ENCODE peak calls at places on chromosome 22, in eight cellular contexts. X, Z, S, O, E, I, Y and A are unnamed samples.

GRCh38 chr22:28822930-28823481 is 22.6 kb upstream of the XBP1 start:
- DNase-seq in X (no peak), Z (no peak), S (no peak), O (peak; percentile 64), E (no peak), I (no peak), Y (no peak), A (no peak)

GRCh38 chr22:23219787-23220484 is 39.6 kb downstream of the BCR start:
- DNase-seq in X (peak; percentile 89), Z (no peak), S (no peak), O (no peak), E (no peak), I (no peak), Y (peak; percentile 61), A (no peak)

GRCh38 chr22:35043251-35043931 is 22.6 kb upstream of the ISX start:
- DNase-seq in X (no peak), Z (no peak), S (no peak), O (no peak), E (no peak), I (no peak), Y (no peak), A (no peak)

GRCh38 chr22:30481711-30482110 is 9.9 kb upstream of the SEC14L3 start:
- DNase-seq in X (no peak), Z (no peak), S (no peak), O (no peak), E (no peak), I (no peak), Y (peak; percentile 8), A (no peak)

GRCh38 chr22:32695451-32695891 is 106.0 kb upstream of the TIMP3 start:
- DNase-seq in X (no peak), Z (no peak), S (no peak), O (no peak), E (peak; percentile 21), I (no peak), Y (peak; percentile 95), A (no peak)

GRCh38 chr22:20128902-20129746 is 2.5 kb upstream of the ZDHHC8 start:
- DNase-seq in X (no peak), Z (no peak), S (no peak), O (peak; percentile 38), E (no peak), I (no peak), Y (peak; percentile 23), A (peak; percentile 62)

GRCh38 chr22:44405661-44406060 is 92.4 kb downstream of the RTL6 start:
- DNase-seq in X (peak; percentile 51), Z (no peak), S (no peak), O (peak; percentile 2), E (no peak), I (no peak), Y (no peak), A (no peak)

GRCh38 chr22:17974703-17975372 is 49.5 kb downstream of the MICAL3 start:
- DNase-seq in X (no peak), Z (no peak), S (no peak), O (no peak), E (no peak), I (no peak), Y (no peak), A (no peak)

GRCh38 chr22:42932857-42933782 is 76.0 kb upstream of the ARFGAP3 start:
- DNase-seq in X (peak; percentile 87), Z (peak; percentile 37), S (no peak), O (no peak), E (no peak), I (no peak), Y (peak; percentile 28), A (no peak)

GRCh38 chr22:23913306-23913660 is 19.1 kb downstream of the MIF start:
- DNase-seq in X (no peak), Z (no peak), S (no peak), O (no peak), E (no peak), I (no peak), Y (no peak), A (no peak)

DNA sequence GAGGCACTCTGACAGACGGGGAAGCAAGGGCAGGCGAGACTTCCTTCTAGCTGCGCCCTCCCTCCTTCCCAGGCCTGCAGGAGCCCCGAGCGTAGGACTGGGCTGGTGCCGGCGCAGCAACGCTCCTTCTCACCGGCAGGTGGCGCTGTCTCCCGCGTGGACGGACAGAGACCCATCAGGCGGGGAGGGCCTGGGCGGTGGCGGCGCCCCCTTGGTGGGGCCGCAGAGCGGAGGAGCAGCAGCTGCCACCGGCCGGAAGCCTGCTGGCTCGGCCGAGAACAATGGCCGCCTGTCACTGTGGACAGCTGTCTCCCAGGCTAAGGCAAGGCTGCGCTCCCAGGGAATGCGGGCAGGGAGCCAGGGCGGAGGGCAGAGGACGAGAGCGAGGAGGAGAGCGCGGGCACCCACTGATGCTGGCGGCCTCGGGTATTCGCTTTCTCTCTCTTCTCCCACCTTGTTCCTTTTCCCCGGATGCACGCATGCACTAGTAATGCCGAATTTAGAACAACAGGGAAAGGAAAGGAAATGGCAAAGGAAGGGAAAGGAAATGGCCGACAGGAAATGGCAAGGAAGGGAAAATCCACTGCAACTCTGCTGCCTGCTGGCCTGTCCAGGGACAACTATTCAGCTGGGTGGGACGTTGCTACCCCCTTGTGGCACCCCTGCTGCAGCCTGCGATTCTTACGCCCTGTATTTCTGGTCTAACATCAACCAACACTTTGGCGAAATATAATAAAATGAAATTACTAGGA is 14.4 kb downstream of the PPM1F start:
- DNase-seq in X (peak; percentile 99), Z (peak; percentile 93), S (peak; percentile 75), O (peak; percentile 92), E (peak; percentile 69), I (peak; percentile 52), Y (peak; percentile 83), A (peak; percentile 91)
- TF ChIP-seq POLR2A in X (no peak), Z (no peak), S (no peak), O (peak; percentile 26), E (no peak), I (no peak), Y (no peak), A (no peak)

GRCh38 chr22:41285441-41285819 is 557 bp downstream of the RANGAP1 start:
- DNase-seq in X (peak; percentile 88), Z (no peak), S (no peak), O (peak; percentile 64), E (peak; percentile 64), I (no peak), Y (peak; percentile 96), A (peak; percentile 95)

GRCh38 chr22:41288245-41288946 is 2.4 kb upstream of the RANGAP1 start:
- DNase-seq in X (no peak), Z (no peak), S (no peak), O (peak; percentile 77), E (peak; percentile 74), I (no peak), Y (peak; percentile 88), A (no peak)

GRCh38 chr22:41286639-41287091 is 678 bp upstream of the RANGAP1 start:
- DNase-seq in X (peak; percentile 83), Z (peak; percentile 16), S (no peak), O (no peak), E (no peak), I (no peak), Y (peak; percentile 38), A (peak; percentile 86)

GRCh38 chr22:41284465-41284864 is 1.5 kb downstream of the RANGAP1 start:
- DNase-seq in X (no peak), Z (no peak), S (no peak), O (peak; percentile 26), E (no peak), I (no peak), Y (no peak), A (no peak)

GRCh38 chr22:41285820-41286638 is at the start of gene RANGAP1:
- DNase-seq in X (peak; percentile 100), Z (peak; percentile 91), S (peak; percentile 95), O (peak; percentile 98), E (peak; percentile 96), I (peak; percentile 97), Y (peak; percentile 98), A (peak; percentile 98)
- TF ChIP-seq POLR2A in X (peak; percentile 77), Z (no peak), S (peak; percentile 94), O (peak; percentile 68), E (peak; percentile 47), I (no peak), Y (peak; percentile 95), A (peak; percentile 87)

GRCh38 chr22:41383085-41383484 is 1.3 kb downstream of the TEF start:
- DNase-seq in X (no peak), Z (no peak), S (no peak), O (no peak), E (no peak), I (no peak), Y (no peak), A (no peak)

GRCh38 chr22:41382098-41382578 is 396 bp downstream of the TEF start:
- DNase-seq in X (no peak), Z (peak; percentile 72), S (no peak), O (peak; percentile 67), E (no peak), I (peak; percentile 44), Y (no peak), A (peak; percentile 75)

GRCh38 chr22:41381329-41382097 is at the start of gene TEF:
- DNase-seq in X (peak; percentile 99), Z (peak; percentile 97), S (peak; percentile 98), O (peak; percentile 99), E (peak; percentile 95), I (peak; percentile 97), Y (peak; percentile 98), A (peak; percentile 98)

GRCh38 chr22:41382610-41383009 is 868 bp downstream of the TEF start:
- DNase-seq in X (no peak), Z (no peak), S (no peak), O (peak; percentile 55), E (no peak), I (no peak), Y (no peak), A (no peak)

DNA sequence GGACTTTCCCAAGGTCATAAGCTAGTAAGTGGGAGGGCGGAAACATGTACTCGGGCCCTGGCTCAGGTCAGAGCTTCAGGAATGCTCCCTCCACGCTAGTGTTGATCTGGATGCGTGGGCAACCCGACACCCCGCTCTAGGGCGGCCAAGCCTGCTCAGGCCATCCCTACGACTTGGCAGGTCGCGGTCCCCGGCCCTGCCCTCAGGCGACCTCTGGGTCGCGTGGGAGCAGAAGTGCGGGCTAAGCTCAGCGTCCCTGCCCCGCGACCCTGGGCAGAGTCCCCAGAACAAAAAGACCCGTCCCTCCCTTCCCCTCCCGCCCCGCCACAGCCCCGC is 781 bp upstream of the TEF start:
- DNase-seq in X (no peak), Z (peak; percentile 82), S (no peak), O (peak; percentile 90), E (peak; percentile 67), I (no peak), Y (peak; percentile 94), A (no peak)
- TF ChIP-seq POLR2A in X (peak; percentile 17), Z (peak; percentile 72), S (peak; percentile 75), O (peak; percentile 57), E (peak; percentile 18), I (no peak), Y (peak; percentile 70), A (peak; percentile 20)

GRCh38 chr22:37220543-37220968 is 8.3 kb upstream of the SSTR3 start:
- DNase-seq in X (no peak), Z (no peak), S (no peak), O (no peak), E (no peak), I (no peak), Y (no peak), A (no peak)

GRCh38 chr22:37219534-37219933 is 7.3 kb upstream of the SSTR3 start:
- DNase-seq in X (no peak), Z (no peak), S (no peak), O (no peak), E (no peak), I (no peak), Y (no peak), A (no peak)

GRCh38 chr22:37218399-37218770 is 6.1 kb upstream of the SSTR3 start:
- DNase-seq in X (no peak), Z (no peak), S (no peak), O (no peak), E (no peak), I (no peak), Y (no peak), A (no peak)

GRCh38 chr22:37221424-37222336 is 9.4 kb upstream of the SSTR3 start:
- DNase-seq in X (peak; percentile 79), Z (no peak), S (no peak), O (no peak), E (no peak), I (no peak), Y (no peak), A (no peak)

GRCh38 chr22:37218771-37219411 is 6.6 kb upstream of the SSTR3 start:
- DNase-seq in X (peak; percentile 78), Z (no peak), S (no peak), O (no peak), E (no peak), I (no peak), Y (no peak), A (no peak)
- TF ChIP-seq POLR2A in X (peak; percentile 40), Z (no peak), S (no peak), O (no peak), E (no peak), I (no peak), Y (no peak), A (no peak)